ENCODE peak calls at places on chromosomes 12 and 14, in nine cellular contexts. Z, V, I, M, X, A, O, D and E are unnamed samples.

GRCh38 chr14:69716483-69717187 is 50.3 kb upstream of the SRSF5 start:
- DNase-seq in A (no peak), M (no peak), O (no peak), Z (peak), I (no peak), D (no peak), V (no peak), X (no peak), E (peak)

GRCh38 chr14:37171678-37172023 is 755 bp downstream of the SLC25A21 start:
- DNase-seq in X (no peak), V (no peak), D (no peak), Z (no peak), O (no peak), M (no peak), A (no peak), I (no peak), E (no peak)

GRCh38 chr12:101186291-101186690 is 23.7 kb downstream of the SLC5A8 start:
- DNase-seq in A (no peak), Z (no peak), D (peak), O (no peak), V (no peak), X (no peak), I (no peak), M (no peak), E (no peak)

GRCh38 chr14:65238456-65238855 is 136.1 kb upstream of the MAX start:
- DNase-seq in M (no peak), I (no peak), A (no peak), X (no peak), O (no peak), V (no peak), D (no peak), Z (no peak), E (no peak)

GRCh38 chr12:71981149-71981548 is 42.5 kb downstream of the TPH2 start:
- DNase-seq in V (no peak), Z (no peak), O (no peak), M (no peak), I (no peak), D (no peak), X (no peak), A (no peak), E (no peak)

GRCh38 chr14:101291390-101291789 is 269.9 kb upstream of the DIO3 start:
- DNase-seq in X (no peak), I (no peak), D (no peak), A (no peak), M (no peak), O (no peak), V (no peak), Z (no peak), E (no peak)

GRCh38 chr14:66920196-66920595 is 269.0 kb upstream of the GARIN2 start:
- DNase-seq in O (no peak), X (no peak), D (no peak), Z (no peak), A (no peak), M (no peak), V (no peak), I (no peak), E (no peak)

GRCh38 chr12:86697916-86698315 is 441.7 kb upstream of the MGAT4C start:
- DNase-seq in X (no peak), Z (no peak), A (no peak), M (no peak), V (no peak), D (no peak), O (no peak), I (no peak), E (no peak)

GRCh38 chr14:21070610-21071224 is 613 bp downstream of the ARHGEF40 start:
- DNase-seq in A (no peak), Z (no peak), V (peak), I (no peak), X (no peak), O (peak), M (no peak), D (peak), E (peak)

GRCh38 chr12:76627346-76628135 is 68.0 kb upstream of the OSBPL8 start:
- DNase-seq in I (no peak), X (no peak), A (no peak), V (no peak), M (no peak), O (no peak), Z (no peak), D (no peak), E (no peak)

GRCh38 chr12:120760349-120761245 is 35.0 kb downstream of the ACADS start:
- DNase-seq in I (no peak), D (no peak), Z (peak), X (no peak), V (no peak), M (no peak), O (no peak), A (peak), E (no peak)

GRCh38 chr12:102465762-102466560 is 14.4 kb downstream of the IGF1 start:
- DNase-seq in D (no peak), O (no peak), V (no peak), X (no peak), A (no peak), Z (no peak), I (no peak), M (no peak), E (no peak)

GRCh38 chr12:10968765-10969456 is 17.8 kb downstream of the TAS2R50 start:
- DNase-seq in X (no peak), D (no peak), A (no peak), Z (no peak), I (no peak), O (no peak), V (no peak), M (no peak), E (no peak)

GRCh38 chr12:12722351-12723146 is 5.4 kb downstream of the CDKN1B start:
- DNase-seq in Z (no peak), I (no peak), O (peak), A (peak), V (peak), D (peak), M (no peak), X (no peak), E (peak)

GRCh38 chr14:99595034-99595433 is 9.0 kb downstream of the CCDC85C start:
- DNase-seq in D (no peak), I (peak), M (no peak), O (no peak), A (no peak), X (no peak), Z (peak), V (no peak), E (no peak)

GRCh38 chr12:18146375-18146774 is 56.4 kb upstream of the RERGL start:
- DNase-seq in D (no peak), V (no peak), A (no peak), I (no peak), X (no peak), O (no peak), Z (no peak), M (no peak), E (peak)

GRCh38 chr14:37985826-37986470 is 221.8 kb upstream of the SSTR1 start:
- DNase-seq in V (peak), X (peak), D (peak), M (no peak), O (no peak), I (peak), Z (peak), A (no peak), E (peak)

GRCh38 chr12:19692091-19692490 is 252.8 kb downstream of the AEBP2 start:
- DNase-seq in D (no peak), M (no peak), I (no peak), O (no peak), Z (no peak), A (no peak), X (no peak), V (no peak), E (no peak)

GRCh38 chr12:75587340-75588106 is 76.1 kb upstream of the KRR1 start:
- DNase-seq in O (no peak), V (no peak), D (no peak), A (no peak), I (no peak), M (no peak), X (no peak), Z (no peak), E (no peak)

GRCh38 chr12:12582895-12583303 is 20.2 kb upstream of the DUSP16 start:
- DNase-seq in D (no peak), I (no peak), O (peak), V (peak), A (no peak), M (peak), Z (peak), X (no peak), E (peak)

GRCh38 chr14:100535287-100536131 is 51.7 kb downstream of the BEGAIN start:
- DNase-seq in O (no peak), Z (no peak), V (no peak), A (no peak), I (no peak), X (no peak), D (no peak), M (no peak), E (no peak)

GRCh38 chr14:104090071-104090748 is 4.7 kb downstream of the ASPG start:
- DNase-seq in M (no peak), D (no peak), A (no peak), X (no peak), V (no peak), O (no peak), I (no peak), Z (no peak), E (no peak)

GRCh38 chr14:99055019-99055418 is 217.0 kb downstream of the BCL11B start:
- DNase-seq in M (no peak), D (no peak), X (no peak), Z (no peak), V (no peak), I (no peak), A (no peak), O (no peak), E (no peak)

GRCh38 chr12:39359644-39360043 is 83.3 kb downstream of the KIF21A start:
- DNase-seq in X (no peak), Z (no peak), A (no peak), O (no peak), D (no peak), M (no peak), V (no peak), I (no peak), E (no peak)

GRCh38 chr14:64952598-64953309 is 10.2 kb upstream of the GPX2 start:
- DNase-seq in O (no peak), I (no peak), A (no peak), Z (no peak), V (no peak), D (no peak), M (peak), X (peak), E (peak)

GRCh38 chr14:90419200-90419599 is 22.4 kb downstream of the CALM1 start:
- DNase-seq in V (peak), A (no peak), I (no peak), D (peak), X (no peak), Z (no peak), M (no peak), O (peak), E (peak)

GRCh38 chr12:114400925-114401324 is 5.0 kb downstream of the TBX5 start:
- DNase-seq in O (no peak), M (no peak), V (no peak), X (no peak), D (no peak), A (no peak), Z (no peak), I (no peak), E (no peak)

GRCh38 chr12:115570271-115570777 is 707.2 kb downstream of the MED13L start:
- DNase-seq in O (peak), Z (no peak), A (no peak), I (no peak), X (no peak), D (no peak), M (no peak), V (no peak), E (no peak)

GRCh38 chr12:44464180-44464579 is 411.9 kb downstream of the NELL2 start:
- DNase-seq in A (no peak), M (no peak), D (no peak), X (no peak), I (no peak), V (no peak), O (no peak), Z (no peak), E (peak)

GRCh38 chr14:55599250-55599879 is 19.4 kb downstream of the KTN1 start:
- DNase-seq in I (no peak), Z (no peak), V (no peak), A (no peak), M (no peak), X (no peak), D (no peak), O (no peak), E (peak)

GRCh38 chr12:109269428-109269827 is 39.7 kb downstream of the FOXN4 start:
- DNase-seq in A (no peak), D (no peak), V (no peak), O (no peak), X (no peak), Z (no peak), I (no peak), M (no peak), E (no peak)

GRCh38 chr14:53060046-53060445 is 93.1 kb downstream of the DDHD1 start:
- DNase-seq in D (no peak), O (no peak), X (no peak), I (no peak), M (no peak), A (no peak), V (no peak), Z (no peak), E (no peak)

GRCh38 chr14:100423421-100424010 is 100.4 kb downstream of the SLC25A47 start:
- DNase-seq in I (no peak), D (no peak), M (no peak), Z (no peak), V (no peak), X (no peak), A (no peak), O (no peak), E (no peak)